ENCODE peak calls at places on chromosome 16, in four cellular contexts. D is left ventricle myocardium inferior, N is GM06990, X is RWPE2. J is an unnamed sample.
A peak's percentile ranks its signal among the peaks of the same experiment; 100 is the strongest.

GRCh38 chr16:28136751-28137434 is 73.4 kb upstream of the GSG1L start:
- DNase-seq in D (no peak), N (no peak), X (no peak), J (no peak)

GRCh38 chr16:24838554-24839266 is 7.1 kb upstream of the SLC5A11 start:
- DNase-seq in D (no peak), N (no peak), X (no peak), J (no peak)

GRCh38 chr16:14491831-14492529 is 138.1 kb downstream of the PARN start:
- DNase-seq in D (no peak), N (no peak), X (no peak), J (no peak)

GRCh38 chr16:11078812-11079459 is 134.6 kb downstream of the CLEC16A start:
- DNase-seq in D (no peak), N (no peak), X (no peak), J (peak; percentile 59)

GRCh38 chr16:64094992-64095579 is 1026.8 kb downstream of the CDH11 start:
- DNase-seq in D (no peak), N (no peak), X (no peak), J (no peak)

GRCh38 chr16:53912155-53912554 is 208.2 kb downstream of the FTO start:
- DNase-seq in D (no peak), N (no peak), X (no peak), J (no peak)

GRCh38 chr16:29983420-29984136 is 9.9 kb downstream of the TAOK2 start:
- DNase-seq in D (no peak), N (no peak), X (peak; percentile 35), J (peak; percentile 86)

GRCh38 chr16:53967172-53967571 is 263.2 kb downstream of the FTO start:
- DNase-seq in D (no peak), N (no peak), X (no peak), J (no peak)

GRCh38 chr16:67029249-67030096 is 524 bp downstream of the CBFB start:
- DNase-seq in D (peak; percentile 74), N (peak; percentile 83), X (no peak), J (peak; percentile 77)

GRCh38 chr16:10531582-10531981 is 48.8 kb downstream of the EMP2 start:
- DNase-seq in D (no peak), N (no peak), X (no peak), J (no peak)

GRCh38 chr16:2040450-2041105 is 7.1 kb downstream of the NTHL1 start:
- DNase-seq in D (no peak), N (no peak), X (no peak), J (no peak)

GRCh38 chr16:17275076-17275732 is 195.6 kb downstream of the XYLT1 start:
- DNase-seq in D (no peak), N (no peak), X (no peak), J (no peak)

GRCh38 chr16:75152635-75153034 is 4.3 kb downstream of the ZFP1 start:
- DNase-seq in D (no peak), N (no peak), X (no peak), J (no peak)

GRCh38 chr16:70508752-70509151 is 14.6 kb downstream of the COG4 start:
- DNase-seq in D (no peak), N (no peak), X (no peak), J (no peak)

GRCh38 chr16:67017451-67017750 is 11.5 kb upstream of the CBFB start:
- DNase-seq in D (no peak), N (no peak), X (peak; percentile 39), J (no peak)

GRCh38 chr16:82699711-82700495 is 73.1 kb downstream of the CDH13 start:
- DNase-seq in D (no peak), N (no peak), X (no peak), J (no peak)

GRCh38 chr16:72400257-72401078 is 228.5 kb upstream of the PMFBP1 start:
- DNase-seq in D (no peak), N (peak; percentile 15), X (no peak), J (no peak)

GRCh38 chr16:82037666-82038065 is 2.6 kb downstream of the HSD17B2 start:
- DNase-seq in D (no peak), N (no peak), X (no peak), J (no peak)

GRCh38 chr16:24045641-24046040 is 209.9 kb downstream of the PRKCB start:
- DNase-seq in D (no peak), N (no peak), X (no peak), J (no peak)

GRCh38 chr16:50711862-50712567 is 18.6 kb downstream of the NOD2 start:
- DNase-seq in D (peak; percentile 59), N (no peak), X (no peak), J (no peak)

GRCh38 chr16:51524555-51525373 is 373.7 kb upstream of the SALL1 start:
- DNase-seq in D (no peak), N (no peak), X (no peak), J (no peak)

GRCh38 chr16:66205287-66206167 is 161.0 kb upstream of the CDH5 start:
- DNase-seq in D (no peak), N (no peak), X (no peak), J (no peak)

GRCh38 chr16:73113326-73113720 is 65.4 kb upstream of the ZFHX3 start:
- DNase-seq in D (no peak), N (no peak), X (no peak), J (no peak)

GRCh38 chr16:31461921-31462804 is 2.9 kb downstream of the ARMC5 start:
- DNase-seq in D (no peak), N (no peak), X (peak; percentile 56), J (peak; percentile 91)

GRCh38 chr16:28504707-28505404 is 1.8 kb downstream of the IL27 start:
- DNase-seq in D (no peak), N (no peak), X (no peak), J (no peak)

GRCh38 chr16:85350146-85350728 is 238.0 kb upstream of the CIBAR2 start:
- DNase-seq in D (no peak), N (no peak), X (peak; percentile 64), J (no peak)

GRCh38 chr16:18950469-18951185 is 24.4 kb upstream of the SMG1 start:
- DNase-seq in D (no peak), N (no peak), X (no peak), J (no peak)

GRCh38 chr16:10738231-10739077 is 5.2 kb upstream of the NUBP1 start:
- DNase-seq in D (peak; percentile 87), N (peak; percentile 76), X (peak; percentile 78), J (peak; percentile 27)

GRCh38 chr16:29862383-29862883 is 593 bp downstream of the CDIPT start:
- DNase-seq in D (peak; percentile 24), N (no peak), X (no peak), J (no peak)

GRCh38 chr16:77945126-77945525 is 77.2 kb upstream of the CLEC3A start:
- DNase-seq in D (no peak), N (no peak), X (no peak), J (no peak)

GRCh38 chr16:83501481-83501880 is 306.3 kb upstream of the HSBP1 start:
- DNase-seq in D (no peak), N (no peak), X (no peak), J (no peak)

GRCh38 chr16:11079657-11080187 is 135.4 kb downstream of the CLEC16A start:
- DNase-seq in D (no peak), N (no peak), X (no peak), J (peak; percentile 59)

GRCh38 chr16:52561910-52562741 is 15.2 kb upstream of the TOX3 start:
- DNase-seq in D (no peak), N (no peak), X (no peak), J (no peak)

GRCh38 chr16:63578791-63579190 is 1542.6 kb upstream of the CDH8 start:
- DNase-seq in D (no peak), N (no peak), X (no peak), J (no peak)

GRCh38 chr16:58678716-58679115 is 5.9 kb downstream of the SLC38A7 start:
- DNase-seq in D (peak; percentile 37), N (no peak), X (no peak), J (peak; percentile 27)
- TF ChIP-seq CTCF in D (peak; percentile 57), N (peak; percentile 18), X (peak; percentile 25), J (peak; percentile 40)

DNA sequence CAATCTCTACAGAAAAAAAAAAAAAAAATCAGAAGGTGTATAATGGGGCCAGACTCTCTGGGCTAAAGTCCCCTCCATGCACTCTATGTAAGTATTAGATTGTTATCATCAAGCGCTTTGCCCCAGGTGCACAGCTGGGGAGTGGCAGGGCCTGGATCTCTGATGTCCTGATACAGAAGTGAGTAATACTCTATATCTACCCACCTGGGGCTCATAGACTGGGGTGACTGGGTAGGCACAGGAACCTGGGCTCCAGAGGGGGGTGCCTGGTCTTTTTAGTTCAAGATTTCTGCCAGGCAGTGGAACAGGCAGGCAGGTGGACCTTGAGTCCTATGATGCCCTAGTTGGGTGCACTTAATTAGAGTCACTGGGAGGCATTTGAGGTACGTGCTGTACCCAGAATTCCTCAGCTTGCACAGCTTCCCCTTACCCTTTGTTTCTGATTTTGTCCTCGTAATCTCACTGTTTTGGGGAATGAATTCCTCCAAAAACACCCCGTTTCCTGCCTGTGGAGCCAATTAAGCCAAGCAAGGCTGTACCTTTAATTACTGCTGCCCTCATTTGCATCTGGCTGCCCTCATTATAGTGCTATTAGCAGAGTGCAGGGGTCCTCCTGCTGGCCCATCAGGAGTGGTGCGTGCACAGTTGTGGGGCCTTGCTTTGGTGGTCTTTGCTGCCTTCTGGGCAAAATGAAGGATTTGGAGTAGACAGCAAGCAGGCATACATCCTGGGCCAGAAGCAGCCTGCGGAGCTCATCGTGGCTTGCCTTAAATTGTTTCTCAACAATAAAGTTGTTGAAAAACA is 239.0 kb downstream of the SNX29 start:
- DNase-seq in D (no peak), N (no peak), X (no peak), J (no peak)
- TF ChIP-seq CTCF in D (peak; percentile 42), N (no peak), X (no peak), J (peak; percentile 58)

GRCh38 chr16:57759131-57759530 is 23.6 kb downstream of the KATNB1 start:
- DNase-seq in D (no peak), N (no peak), X (peak; percentile 61), J (no peak)

GRCh38 chr16:57759541-57760356 is 24.2 kb downstream of the KATNB1 start:
- DNase-seq in D (no peak), N (no peak), X (peak; percentile 74), J (no peak)

GRCh38 chr16:57761957-57762356 is 26.4 kb downstream of the KATNB1 start:
- DNase-seq in D (no peak), N (no peak), X (peak; percentile 62), J (no peak)

GRCh38 chr16:57761301-57761700 is 25.7 kb downstream of the KATNB1 start:
- DNase-seq in D (no peak), N (no peak), X (no peak), J (no peak)

GRCh38 chr16:57760357-57761160 is 25.0 kb downstream of the KATNB1 start:
- DNase-seq in D (no peak), N (no peak), X (no peak), J (no peak)
- TF ChIP-seq CTCF in D (no peak), N (no peak), X (no peak), J (no peak)

GRCh38 chr16:56032072-56032471 is 156.9 kb upstream of the CES5A start:
- DNase-seq in D (no peak), N (no peak), X (no peak), J (no peak)

DNA sequence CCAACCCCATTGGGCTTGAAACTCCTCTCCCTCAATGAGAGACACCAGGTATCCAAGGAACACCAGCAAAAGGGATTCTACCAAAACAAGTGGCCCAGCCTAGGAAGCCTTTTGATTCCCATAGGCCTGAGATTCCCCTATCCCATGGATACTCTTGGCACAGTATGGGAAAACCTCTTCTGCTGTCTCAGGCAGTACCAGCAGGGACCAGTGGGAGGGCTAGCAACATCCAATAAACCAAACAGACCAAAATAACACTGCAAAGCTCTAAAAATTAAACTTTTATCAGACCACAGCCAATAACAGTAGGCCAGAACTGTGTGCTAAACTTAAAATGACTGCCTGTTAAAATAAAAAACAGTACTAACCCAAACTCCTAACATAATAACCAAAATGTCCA is 153.9 kb upstream of the CES5A start:
- DNase-seq in D (no peak), N (no peak), X (no peak), J (no peak)
- TF ChIP-seq CTCF in D (no peak), N (no peak), X (no peak), J (no peak)

J was measured in chondrocyte.